ENCODE peak calls at places on chromosomes 13 and 19, in five cellular contexts. C, U, K, L and P are unnamed samples.
A peak's percentile ranks its signal among the peaks of the same experiment; 100 is the strongest.

GRCh38 chr13:72651196-72651595 is 76.2 kb downstream of the MZT1 start:
- DNase-seq in K (peak; percentile 5), C (no peak), L (peak; percentile 27), U (no peak), P (peak; percentile 0)

GRCh38 chr13:96821381-96821780 is 172.9 kb downstream of the OXGR1 start:
- DNase-seq in U (no peak), C (peak; percentile 4), L (peak; percentile 9), K (peak; percentile 39), P (peak; percentile 84)

GRCh38 chr19:49911381-49912145 is 14.9 kb upstream of the IL4I1 start:
- DNase-seq in K (peak; percentile 45), C (peak; percentile 16), U (no peak), L (no peak), P (no peak)

GRCh38 chr19:48671456-48671995 is 1.3 kb downstream of the NTN5 start:
- DNase-seq in L (no peak), C (no peak), K (no peak), U (no peak), P (no peak)

GRCh38 chr13:46176756-46177155 is 5.2 kb downstream of the LCP1 start:
- DNase-seq in L (no peak), U (no peak), C (no peak), K (no peak), P (no peak)

GRCh38 chr13:22270881-22271280 is 600.0 kb downstream of the FGF9 start:
- DNase-seq in K (no peak), L (no peak), U (no peak), C (no peak), P (no peak)

GRCh38 chr19:55369651-55370304 is 485 bp downstream of the IL11 start:
- DNase-seq in K (peak; percentile 60), U (no peak), L (peak; percentile 72), C (peak; percentile 53), P (peak; percentile 62)

GRCh38 chr13:76745246-76746200 is 140.7 kb downstream of the KCTD12 start:
- DNase-seq in K (peak; percentile 50), U (no peak), C (peak; percentile 55), L (no peak), P (no peak)

GRCh38 chr19:46109876-46110275 is 14.6 kb downstream of the IGFL3 start:
- DNase-seq in L (no peak), C (no peak), U (no peak), K (no peak), P (no peak)

GRCh38 chr19:21023901-21024300 is 3.4 kb downstream of the ZNF430 start:
- DNase-seq in L (peak; percentile 73), C (no peak), U (no peak), K (no peak), P (peak; percentile 84)

GRCh38 chr13:52359534-52359933 is 46.4 kb downstream of the THSD1 start:
- DNase-seq in U (no peak), C (peak; percentile 72), L (no peak), K (peak; percentile 49), P (peak; percentile 89)

GRCh38 chr13:33870046-33870668 is 52.2 kb downstream of the RFC3 start:
- DNase-seq in K (no peak), C (no peak), L (no peak), U (no peak), P (no peak)

GRCh38 chr13:97259787-97260641 is 37.9 kb downstream of the MBNL2 start:
- DNase-seq in C (peak; percentile 85), L (peak; percentile 49), K (peak; percentile 84), U (no peak), P (peak; percentile 75)

GRCh38 chr19:47561440-47562045 is 11.4 kb downstream of the ZNF541 start:
- DNase-seq in U (no peak), L (peak; percentile 71), C (no peak), K (no peak), P (no peak)

GRCh38 chr19:38276942-38277517 is 12.7 kb downstream of the SPINT2 start:
- DNase-seq in U (no peak), K (no peak), L (no peak), C (no peak), P (no peak)

GRCh38 chr19:44951179-44952159 is 3.7 kb upstream of the CLPTM1 start:
- DNase-seq in K (peak; percentile 86), C (peak; percentile 89), L (peak; percentile 71), U (peak; percentile 64), P (peak; percentile 84)

GRCh38 chr13:67736646-67737420 is 506.7 kb upstream of the PCDH9 start:
- DNase-seq in K (peak; percentile 52), C (peak; percentile 6), U (no peak), L (peak; percentile 25), P (peak; percentile 92)

GRCh38 chr19:45164577-45165335 is 4.0 kb upstream of the NKPD1 start:
- DNase-seq in L (no peak), U (peak; percentile 76), C (peak; percentile 89), K (peak; percentile 81), P (peak; percentile 55)

GRCh38 chr13:35859981-35860380 is 271.2 kb downstream of the DCLK1 start:
- DNase-seq in L (no peak), K (no peak), U (no peak), C (no peak), P (no peak)

GRCh38 chr19:46821512-46822359 is 28.9 kb downstream of the AP2S1 start:
- DNase-seq in C (no peak), U (no peak), L (no peak), K (no peak), P (no peak)

GRCh38 chr13:26465514-26465913 is 92.0 kb upstream of the WASF3 start:
- DNase-seq in U (no peak), C (peak; percentile 27), L (no peak), K (no peak), P (no peak)

GRCh38 chr19:40445006-40445312 is 824 bp upstream of the SERTAD3 start:
- DNase-seq in L (no peak), K (no peak), U (no peak), C (no peak), P (no peak)

GRCh38 chr19:40443930-40444180 is 280 bp downstream of the SERTAD3 start:
- DNase-seq in U (no peak), C (no peak), L (no peak), K (peak; percentile 26), P (no peak)

GRCh38 chr19:40443131-40443929 is 805 bp downstream of the SERTAD3 start:
- DNase-seq in L (peak; percentile 98), K (peak; percentile 100), U (peak; percentile 100), C (peak; percentile 100), P (peak; percentile 99)

GRCh38 chr19:40445637-40445944 is 1.5 kb upstream of the SERTAD3 start:
- DNase-seq in U (no peak), C (no peak), L (no peak), K (no peak), P (no peak)

DNA sequence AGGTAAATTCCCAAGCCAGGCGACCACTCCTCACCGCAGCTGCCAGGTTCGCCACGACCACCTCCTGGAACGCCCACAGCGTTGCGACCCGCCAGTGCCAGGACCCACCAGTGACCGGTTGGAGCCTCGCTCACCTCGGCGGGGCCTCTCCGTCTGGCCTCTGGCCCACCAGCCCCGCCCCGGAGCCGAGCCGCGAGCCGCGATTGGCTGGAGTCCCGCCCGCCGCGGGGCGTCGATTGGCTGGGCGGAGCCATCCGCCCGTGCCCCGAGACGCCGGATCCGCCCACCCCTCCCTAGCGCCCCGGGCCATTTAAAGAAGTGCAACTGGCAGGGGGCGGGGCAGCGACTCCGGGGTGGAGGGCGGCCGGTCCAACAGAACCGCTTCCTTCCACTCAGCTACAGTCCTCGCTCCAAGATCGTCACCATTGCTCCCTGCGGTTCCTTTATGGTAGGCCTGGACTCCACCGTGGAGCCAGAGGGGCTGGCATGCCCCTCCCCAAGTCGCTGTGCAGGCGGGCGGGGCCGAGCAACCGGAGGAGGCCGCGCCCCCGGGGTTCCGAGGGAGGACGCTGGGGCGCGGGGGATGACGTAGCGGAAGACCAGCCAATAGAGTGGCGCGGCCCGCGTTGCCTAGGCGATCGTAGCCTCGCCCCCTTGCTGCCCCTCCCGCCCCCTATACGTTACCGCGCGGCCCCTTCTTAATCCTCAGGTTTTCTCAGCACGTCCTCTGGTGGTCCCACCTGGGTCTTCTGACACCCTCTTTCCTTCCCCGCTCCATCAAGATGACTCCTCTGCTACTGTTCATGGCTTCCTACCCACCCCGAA is at the start of gene SERTAD3:
- DNase-seq in K (peak; percentile 95), C (peak; percentile 98), L (peak; percentile 91), U (peak; percentile 96), P (peak; percentile 89)
- TF ChIP-seq CTCF in K (peak; percentile 25), C (peak; percentile 26), L (no peak), U (no peak), P (no peak)

GRCh38 chr13:43787998-43788397 is 1.2 kb upstream of the ENOX1 start:
- DNase-seq in K (peak; percentile 69), C (peak; percentile 63), L (peak; percentile 63), U (no peak), P (peak; percentile 75)

GRCh38 chr13:43785681-43786471 is 896 bp downstream of the ENOX1 start:
- DNase-seq in U (peak; percentile 66), K (peak; percentile 82), C (peak; percentile 82), L (peak; percentile 48), P (peak; percentile 78)

GRCh38 chr13:43786766-43787517 is at the start of gene ENOX1:
- DNase-seq in K (peak; percentile 83), U (no peak), L (peak; percentile 47), C (peak; percentile 84), P (peak; percentile 73)

GRCh38 chr13:43786472-43786765 is 353 bp downstream of the ENOX1 start:
- DNase-seq in C (no peak), L (no peak), U (no peak), K (no peak), P (no peak)

DNA sequence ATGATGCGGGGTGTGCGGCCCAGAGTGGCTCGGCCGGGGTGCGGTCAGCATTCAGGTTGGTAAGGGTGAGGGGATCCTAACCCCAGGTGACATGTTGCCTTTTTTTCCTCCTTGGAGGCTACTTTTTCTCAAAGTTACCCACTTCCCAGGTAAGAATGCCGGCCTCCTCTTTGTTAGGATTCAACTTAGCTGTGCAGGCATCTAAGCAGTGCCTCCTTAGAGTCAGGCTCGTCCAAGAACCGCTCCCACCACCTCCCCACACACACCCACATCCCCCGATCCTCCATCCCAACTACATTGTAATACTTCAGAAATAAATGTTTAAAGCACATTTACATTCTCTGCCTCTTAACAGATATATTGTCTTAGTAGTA is 733 bp upstream of the ENOX1 start:
- DNase-seq in L (peak; percentile 9), K (no peak), C (no peak), U (no peak), P (no peak)
- H3K4me3 ChIP-seq in L (peak overlapping the region; percentile 79), K (peak overlapping the region; percentile 65), C (peak overlapping the region; percentile 65), U (peak overlapping the region; percentile 52), P (peak overlapping the region; percentile 64)

GRCh38 chr13:98549006-98549727 is 27.7 kb downstream of the STK24 start:
- DNase-seq in C (peak; percentile 84), L (peak; percentile 29), U (no peak), K (peak; percentile 90), P (peak; percentile 96)
- TF ChIP-seq CTCF in C (no peak), L (no peak), U (no peak), K (no peak), P (no peak)

GRCh38 chr19:10292789-10293636 is 3.3 kb downstream of the ICAM5 start:
- DNase-seq in C (no peak), K (no peak), U (no peak), L (peak; percentile 32), P (no peak)
- H3K4me3 ChIP-seq in C (peak overlapping the region; percentile 50), K (peak overlapping the region; percentile 30), U (no peak overlapping the region), L (no peak overlapping the region), P (no peak overlapping the region)

GRCh38 chr13:101149735-101150380 is 266.4 kb downstream of the NALCN start:
- DNase-seq in K (peak; percentile 60), C (peak; percentile 35), L (peak; percentile 37), U (no peak), P (peak; percentile 62)
- TF ChIP-seq CTCF in K (peak; percentile 28), C (peak; percentile 24), L (peak; percentile 68), U (no peak), P (peak; percentile 46)

DNA sequence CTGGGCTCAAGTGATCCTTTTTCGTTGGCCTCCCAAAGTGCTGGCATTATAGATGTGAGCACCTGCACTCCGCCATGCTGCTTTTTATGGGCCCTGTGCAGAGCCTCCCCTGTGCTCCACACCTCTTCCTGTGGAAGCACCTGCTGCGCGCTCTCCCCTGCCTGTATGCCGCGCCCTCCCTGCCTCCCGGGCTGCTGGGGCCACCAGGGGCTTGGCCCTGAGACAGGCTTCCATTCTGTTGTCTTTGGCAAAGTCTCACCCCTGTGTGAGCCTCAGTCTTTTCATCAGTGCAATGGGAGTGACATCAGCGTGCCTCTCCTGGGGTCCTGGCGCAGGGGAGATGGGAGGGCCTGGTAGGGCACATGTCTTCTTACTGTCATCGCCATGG is 1.3 kb downstream of the FAM174C start:
- DNase-seq in L (no peak), K (no peak), C (no peak), U (no peak), P (no peak)
- H3K4me3 ChIP-seq in L (peak overlapping the region; percentile 70), K (peak overlapping the region; percentile 68), C (no peak overlapping the region), U (no peak overlapping the region), P (peak overlapping the region; percentile 60)